ENCODE peak calls at places on chromosomes 12 and 14, in five cellular contexts. M is aorta; N is activated CD8-positive, alpha-beta T cell treated with anti-CD3 and anti-CD28 coated beads, Interleukin-2, amount 10 ng/mL, durations not matched to agents 7 days and 5 days; F is NCI-H2171 treated with DMSO at 0.1 percent for 48 hours; I is GM06990. T is an unnamed sample.

GRCh38 chr14:91533623-91534022 is 23.5 kb upstream of the PPP4R3A start:
- DNase-seq in M (no peak), N (no peak), F (no peak), I (no peak), T (no peak)

GRCh38 chr12:123743002-123743401 is 19.1 kb upstream of the DNAH10 start:
- DNase-seq in M (peak; percentile 58), N (peak; percentile 30), F (no peak), I (no peak), T (no peak)

GRCh38 chr12:39138268-39138667 is 232.9 kb upstream of the CPNE8 start:
- DNase-seq in M (no peak), N (no peak), F (no peak), I (no peak), T (no peak)

GRCh38 chr12:108833757-108834472 is 23.5 kb downstream of the SSH1 start:
- DNase-seq in M (peak; percentile 72), N (no peak), F (no peak), I (no peak), T (no peak)

GRCh38 chr12:30859226-30859625 is 67.3 kb upstream of the TSPAN11 start:
- DNase-seq in M (no peak), N (no peak), F (no peak), I (no peak), T (no peak)

GRCh38 chr12:12592930-12593329 is 18.7 kb upstream of the CREBL2 start:
- DNase-seq in M (no peak), N (no peak), F (no peak), I (no peak), T (no peak)

GRCh38 chr12:132560831-132561783 is 49.3 kb downstream of the LRCOL1 start:
- DNase-seq in M (no peak), N (peak; percentile 78), F (peak; percentile 88), I (peak; percentile 72), T (peak; percentile 95)

GRCh38 chr12:107027304-107028053 is 40.5 kb upstream of the MTERF2 start:
- DNase-seq in M (no peak), N (no peak), F (peak; percentile 53), I (no peak), T (no peak)

GRCh38 chr14:99579903-99580570 is 24.0 kb downstream of the CCDC85C start:
- DNase-seq in M (no peak), N (no peak), F (no peak), I (no peak), T (no peak)

GRCh38 chr12:51218607-51219161 is 822 bp upstream of the POU6F1 start:
- DNase-seq in M (no peak), N (no peak), F (peak; percentile 28), I (no peak), T (no peak)

GRCh38 chr12:38465020-38465419 is 148.4 kb downstream of the ALG10B start:
- DNase-seq in M (no peak), N (no peak), F (no peak), I (no peak), T (no peak)

GRCh38 chr14:68552075-68552474 is 240.8 kb downstream of the ZFP36L1 start:
- DNase-seq in M (no peak), N (no peak), F (no peak), I (no peak), T (no peak)

GRCh38 chr14:102530828-102531478 is 21.4 kb upstream of the ANKRD9 start:
- DNase-seq in M (no peak), N (no peak), F (no peak), I (no peak), T (no peak)

GRCh38 chr12:80196419-80196818 is 97.1 kb downstream of the OTOGL start:
- DNase-seq in M (no peak), N (no peak), F (no peak), I (no peak), T (no peak)

GRCh38 chr12:96108321-96108720 is 72.9 kb upstream of the LTA4H start:
- DNase-seq in M (peak; percentile 71), N (peak; percentile 66), F (no peak), I (no peak), T (no peak)

GRCh38 chr14:105077649-105077995 is 12.4 kb upstream of the GPR132 start:
- DNase-seq in M (no peak), N (no peak), F (no peak), I (no peak), T (no peak)

GRCh38 chr14:31205681-31206535 is 1.7 kb downstream of the HECTD1 start:
- DNase-seq in M (no peak), N (no peak), F (peak; percentile 39), I (no peak), T (no peak)

GRCh38 chr14:75654127-75654732 is 6.4 kb downstream of the ERG28 start:
- DNase-seq in M (peak; percentile 83), N (peak; percentile 87), F (peak; percentile 69), I (no peak), T (peak; percentile 71)

GRCh38 chr14:102279688-102280348 is 25.1 kb downstream of the MOK start:
- DNase-seq in M (no peak), N (no peak), F (no peak), I (peak; percentile 13), T (no peak)

GRCh38 chr12:65594373-65594772 is 229.9 kb upstream of the HMGA2 start:
- DNase-seq in M (no peak), N (no peak), F (no peak), I (no peak), T (no peak)

GRCh38 chr12:8018666-8019581 is 13.6 kb upstream of the FOXJ2 start:
- DNase-seq in M (no peak), N (peak; percentile 41), F (no peak), I (peak; percentile 22), T (peak; percentile 53)

GRCh38 chr14:80965041-80965440 is 9.6 kb downstream of the TSHR start:
- DNase-seq in M (no peak), N (no peak), F (no peak), I (no peak), T (no peak)

GRCh38 chr14:92644601-92645515 is 103.6 kb downstream of the LGMN start:
- DNase-seq in M (no peak), N (no peak), F (no peak), I (no peak), T (no peak)

GRCh38 chr14:90058876-90059458 is 2.8 kb upstream of the KCNK13 start:
- DNase-seq in M (no peak), N (no peak), F (no peak), I (no peak), T (no peak)